ENCODE peak calls at places on chromosomes 13 and 19, in four cellular contexts. L, H, N and M are unnamed samples.

GRCh38 chr13:104984296-104984818 is 1551.1 kb downstream of the EFNB2 start:
- DNase-seq in L (no peak), H (peak), N (no peak), M (no peak)

GRCh38 chr19:19405919-19406877 is 723 bp downstream of the GATAD2A start:
- DNase-seq in L (peak), H (peak), N (peak), M (no peak)

GRCh38 chr19:15195987-15196682 is 4.7 kb downstream of the NOTCH3 start:
- DNase-seq in L (no peak), H (no peak), N (no peak), M (no peak)

GRCh38 chr19:2150794-2151338 is 500 bp downstream of the AP3D1 start:
- DNase-seq in L (no peak), H (no peak), N (no peak), M (no peak)

GRCh38 chr13:82374719-82375118 is 1507.6 kb downstream of the SLITRK1 start:
- DNase-seq in L (no peak), H (no peak), N (no peak), M (no peak)

GRCh38 chr19:17999685-18000479 is 8.1 kb upstream of the ARRDC2 start:
- DNase-seq in L (no peak), H (no peak), N (no peak), M (no peak)

GRCh38 chr13:41707192-41707858 is 250.0 kb downstream of the RGCC start:
- DNase-seq in L (no peak), H (no peak), N (peak), M (no peak)

GRCh38 chr13:32417995-32418394 is 9.9 kb downstream of the N4BP2L1 start:
- DNase-seq in L (no peak), H (no peak), N (no peak), M (no peak)

GRCh38 chr19:18340237-18340989 is at the start of gene PGPEP1:
- DNase-seq in L (peak), H (peak), N (peak), M (no peak)

GRCh38 chr13:72850959-72851677 is 69.2 kb downstream of the PIBF1 start:
- DNase-seq in L (no peak), H (no peak), N (no peak), M (no peak)

GRCh38 chr13:66635526-66635925 is 594.6 kb downstream of the PCDH9 start:
- DNase-seq in L (no peak), H (peak), N (peak), M (peak)

GRCh38 chr19:58042709-58043340 is 9.0 kb downstream of the ZSCAN1 start:
- DNase-seq in L (no peak), H (no peak), N (no peak), M (no peak)

GRCh38 chr19:39142655-39143054 is 17.1 kb downstream of the PAK4 start:
- DNase-seq in L (no peak), H (no peak), N (no peak), M (no peak)

GRCh38 chr13:36543671-36544070 is 111.4 kb downstream of the CCNA1 start:
- DNase-seq in L (no peak), H (no peak), N (no peak), M (no peak)

GRCh38 chr19:43780706-43781525 is at the start of gene KCNN4:
- DNase-seq in L (peak), H (peak), N (peak), M (no peak)

GRCh38 chr19:43936219-43936618 is 1.1 kb upstream of the ZNF45 start:
- DNase-seq in L (no peak), H (no peak), N (no peak), M (no peak)

GRCh38 chr13:103288114-103288513 is 221.9 kb upstream of the SLC10A2 start:
- DNase-seq in L (no peak), H (no peak), N (no peak), M (no peak)

GRCh38 chr13:100209857-100210580 is 121.1 kb downstream of the PCCA start:
- DNase-seq in L (no peak), H (peak), N (peak), M (peak)

GRCh38 chr13:40984670-40985366 is 34.3 kb downstream of the ELF1 start:
- DNase-seq in L (no peak), H (no peak), N (no peak), M (no peak)

GRCh38 chr19:53311897-53312296 is 21.7 kb upstream of the ZNF845 start:
- DNase-seq in L (no peak), H (no peak), N (no peak), M (no peak)

GRCh38 chr13:29284726-29285125 is 310.8 kb downstream of the SLC7A1 start:
- DNase-seq in L (no peak), H (no peak), N (no peak), M (no peak)

GRCh38 chr13:100510208-100510997 is 78.2 kb downstream of the GGACT start:
- DNase-seq in L (no peak), H (no peak), N (no peak), M (no peak)

GRCh38 chr13:77478645-77478997 is 56.9 kb upstream of the SCEL start:
- DNase-seq in L (no peak), H (no peak), N (no peak), M (no peak)
- H3K4me3 ChIP-seq in L (no peak), H (peak), N (no peak), M (no peak)

DNA sequence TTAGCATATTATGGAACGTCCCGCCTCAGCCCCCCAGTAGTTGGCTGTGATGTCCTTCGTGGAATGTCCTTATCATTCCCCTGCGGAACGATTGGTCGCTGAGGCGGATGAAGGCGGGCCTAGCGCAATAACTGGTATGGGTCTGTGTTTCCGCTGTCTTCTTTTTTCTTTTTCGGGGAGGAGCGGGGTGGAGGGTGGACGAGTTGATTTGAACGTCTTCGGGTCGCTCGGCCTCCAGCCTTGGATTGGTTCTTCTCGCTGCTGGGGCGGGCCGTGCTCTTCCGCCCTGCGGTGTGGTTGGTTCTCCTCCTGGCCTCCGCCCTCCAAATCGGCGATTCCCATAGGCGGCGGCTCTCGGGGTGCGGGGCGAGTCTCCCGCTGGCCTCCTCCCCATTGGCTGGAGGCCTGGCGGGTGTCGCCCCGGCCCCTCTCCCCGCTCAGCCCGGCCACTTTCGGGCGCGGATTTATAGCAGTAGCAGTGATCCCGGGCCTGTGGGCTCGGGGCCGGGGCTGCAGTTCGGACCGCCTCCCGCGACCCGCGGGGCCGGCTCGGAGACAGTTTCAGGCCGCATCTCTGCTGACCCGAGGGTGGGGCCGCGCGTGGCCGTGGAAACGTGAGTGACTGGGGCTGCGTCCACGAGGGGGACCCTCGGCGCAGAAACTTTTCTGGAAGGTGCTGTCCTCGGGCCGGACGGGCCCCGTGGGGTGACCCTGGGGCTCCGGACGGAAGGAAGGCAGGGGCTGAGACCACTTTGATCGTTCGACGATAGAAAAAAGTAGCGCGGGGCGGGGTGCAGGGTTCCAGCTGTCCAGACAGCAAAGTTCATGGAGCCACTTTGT is 2.1 kb downstream of the ING1 start:
- DNase-seq in L (peak), H (peak), N (peak), M (peak)
- TF ChIP-seq CTCF in L (no peak), H (peak), N (peak), M (peak)

GRCh38 chr13:27826379-27827353 is 34.4 kb downstream of the GSX1 start:
- DNase-seq in L (peak), H (peak), N (peak), M (peak)
- H3K4me3 ChIP-seq in L (no peak), H (peak), N (peak), M (no peak)

DNA sequence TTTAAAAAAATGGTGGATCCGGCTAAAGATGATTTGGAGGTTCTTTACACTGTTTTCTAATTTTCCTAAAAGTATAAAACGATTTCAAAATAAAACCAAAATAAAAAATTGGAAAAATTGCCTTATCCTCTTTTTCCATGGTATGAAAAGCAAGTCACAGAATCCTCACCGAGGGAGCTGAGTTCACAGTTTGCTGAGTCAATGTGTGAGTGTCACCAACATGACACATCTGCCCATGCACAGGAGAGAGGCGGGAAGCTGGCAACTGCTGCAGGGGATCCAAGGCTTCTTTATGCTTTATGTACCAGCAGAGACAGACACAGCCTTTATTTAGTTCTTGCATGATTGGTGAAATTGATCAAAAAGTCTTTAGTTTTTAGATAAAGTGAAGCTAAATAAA is 157.8 kb downstream of the TNFSF13B start:
- DNase-seq in L (no peak), H (peak), N (no peak), M (no peak)
- TF ChIP-seq CTCF in L (no peak), H (no peak), N (no peak), M (no peak)

GRCh38 chr13:102020611-102021216 is 381.1 kb downstream of the FGF14 start:
- DNase-seq in L (no peak), H (no peak), N (no peak), M (no peak)
- H3K4me3 ChIP-seq in L (no peak), H (no peak), N (no peak), M (no peak)

GRCh38 chr19:13887039-13887438 is 10.1 kb downstream of the NANOS3 start:
- DNase-seq in L (no peak), H (no peak), N (no peak), M (no peak)
- TF ChIP-seq CTCF in L (no peak), H (no peak), N (no peak), M (no peak)

GRCh38 chr19:46471778-46472543 is 598 bp upstream of the PNMA8A start:
- DNase-seq in L (no peak), H (no peak), N (no peak), M (no peak)
- H3K4me3 ChIP-seq in L (peak), H (peak), N (peak), M (peak)